ENCODE peak calls at places on chromosomes 6 and 20, in seven cellular contexts. H, Q, J, G, M, O and A are unnamed samples.

GRCh38 chr6:145562771-145563615 is 172.3 kb downstream of the EPM2A start:
- DNase-seq in G (no peak), Q (no peak), M (no peak), O (no peak), J (peak; percentile 23), H (no peak), A (no peak)

GRCh38 chr20:56626367-56627121 is 2.6 kb upstream of the TFAP2C start:
- DNase-seq in M (no peak), G (no peak), O (no peak), Q (no peak), J (peak; percentile 41), H (no peak), A (no peak)

GRCh38 chr20:14284443-14284842 is 53.0 kb downstream of the FLRT3 start:
- DNase-seq in H (no peak), G (no peak), Q (no peak), M (no peak), O (no peak), J (no peak), A (no peak)

GRCh38 chr20:47719625-47720024 is 65.7 kb downstream of the SULF2 start:
- DNase-seq in M (no peak), H (no peak), J (no peak), Q (no peak), O (no peak), G (no peak), A (no peak)

GRCh38 chr20:37577972-37578371 is 50.3 kb upstream of the BLCAP start:
- DNase-seq in G (no peak), O (no peak), H (no peak), M (no peak), J (no peak), Q (no peak), A (no peak)

GRCh38 chr6:68108243-68108835 is 526.7 kb upstream of the ADGRB3 start:
- DNase-seq in J (peak; percentile 31), O (no peak), G (peak; percentile 55), M (peak; percentile 30), Q (no peak), H (no peak), A (no peak)

GRCh38 chr6:64334646-64335045 is 699.0 kb downstream of the PHF3 start:
- DNase-seq in Q (no peak), G (peak; percentile 10), H (no peak), J (peak; percentile 20), M (peak; percentile 1), O (no peak), A (no peak)

GRCh38 chr6:151071295-151071694 is 168.5 kb upstream of the AKAP12 start:
- DNase-seq in M (peak; percentile 92), O (peak; percentile 73), J (peak; percentile 94), Q (peak; percentile 72), G (peak; percentile 96), H (no peak), A (peak; percentile 88)

GRCh38 chr6:144334150-144334708 is 49.1 kb downstream of the UTRN start:
- DNase-seq in M (no peak), H (no peak), O (no peak), G (no peak), Q (no peak), J (no peak), A (no peak)

GRCh38 chr6:111653961-111654360 is 48.3 kb upstream of the TRAF3IP2 start:
- DNase-seq in G (no peak), J (no peak), Q (no peak), O (no peak), H (no peak), M (no peak), A (no peak)

GRCh38 chr6:18488004-18488403 is 100.9 kb downstream of the RNF144B start:
- DNase-seq in M (no peak), Q (no peak), J (no peak), O (no peak), H (no peak), G (no peak), A (no peak)

GRCh38 chr6:164025180-164025579 is 610.7 kb downstream of the QKI start:
- DNase-seq in H (no peak), Q (no peak), G (no peak), M (no peak), J (no peak), O (no peak), A (no peak)

GRCh38 chr20:9626357-9626756 is 112.0 kb downstream of the LAMP5 start:
- DNase-seq in G (no peak), O (no peak), H (no peak), M (no peak), J (no peak), Q (no peak), A (no peak)

GRCh38 chr20:4978050-4978918 is 23.0 kb downstream of the SLC23A2 start:
- DNase-seq in H (no peak), M (peak; percentile 54), O (no peak), G (no peak), J (no peak), Q (no peak), A (no peak)

GRCh38 chr6:49551126-49551865 is 828 bp downstream of the C6orf141 start:
- DNase-seq in O (no peak), H (no peak), Q (no peak), M (peak; percentile 16), J (no peak), G (peak; percentile 24), A (no peak)

GRCh38 chr6:116568851-116569755 is 2.2 kb upstream of the RWDD1 start:
- DNase-seq in J (no peak), H (no peak), Q (no peak), G (no peak), O (no peak), M (no peak), A (no peak)

GRCh38 chr6:46325561-46326525 is 155.1 kb upstream of the ENPP5 start:
- DNase-seq in O (peak; percentile 53), G (peak; percentile 36), H (peak; percentile 51), J (peak; percentile 91), Q (no peak), M (peak; percentile 31), A (no peak)

GRCh38 chr6:9405369-9405768 is 970.0 kb upstream of the SLC35B3 start:
- DNase-seq in G (peak; percentile 58), O (peak; percentile 37), J (peak; percentile 82), M (peak; percentile 54), H (no peak), Q (peak; percentile 83), A (no peak)

GRCh38 chr20:61350500-61351250 is 98.6 kb downstream of the CDH4 start:
- DNase-seq in O (no peak), J (no peak), M (no peak), G (no peak), H (no peak), Q (no peak), A (no peak)

GRCh38 chr6:128114164-128114563 is 213.3 kb upstream of the THEMIS start:
- DNase-seq in H (no peak), M (no peak), G (no peak), O (no peak), J (no peak), Q (no peak), A (no peak)

GRCh38 chr6:113089056-113089455 is 741.9 kb downstream of the RFPL4B start:
- DNase-seq in O (no peak), H (no peak), M (no peak), G (no peak), Q (no peak), J (no peak), A (no peak)